ENCODE peak calls at places on chromosomes 16 and 17, in five cellular contexts. G, F, A, N and P are unnamed samples.

GRCh38 chr16:84833142-84833495 is 13.3 kb downstream of the CRISPLD2 start:
- DNase-seq in G (no peak), F (no peak), A (peak; percentile 88), N (no peak), P (no peak)

GRCh38 chr17:50439008-50439407 is 13.0 kb downstream of the ACSF2 start:
- DNase-seq in G (no peak), F (no peak), A (no peak), N (no peak), P (no peak)

GRCh38 chr16:83953796-83954576 is 946 bp downstream of the OSGIN1 start:
- DNase-seq in G (no peak), F (peak; percentile 18), A (peak; percentile 27), N (no peak), P (no peak)

GRCh38 chr17:70120420-70120819 is 45.4 kb downstream of the KCNJ16 start:
- DNase-seq in G (no peak), F (no peak), A (no peak), N (no peak), P (no peak)

GRCh38 chr17:42200702-42201101 is 6.4 kb upstream of the GHDC start:
- DNase-seq in G (no peak), F (peak; percentile 36), A (peak; percentile 89), N (no peak), P (no peak)

GRCh38 chr17:31629696-31630470 is 229.2 kb downstream of the COPRS start:
- DNase-seq in G (no peak), F (peak; percentile 75), A (peak; percentile 29), N (no peak), P (no peak)

GRCh38 chr17:19336938-19337711 is 25.4 kb downstream of the B9D1 start:
- DNase-seq in G (no peak), F (no peak), A (no peak), N (no peak), P (no peak)

GRCh38 chr16:88993006-88993787 is 16.2 kb upstream of the CBFA2T3 start:
- DNase-seq in G (no peak), F (no peak), A (peak; percentile 4), N (no peak), P (no peak)

GRCh38 chr16:27401768-27402568 is at the start of gene IL21R:
- DNase-seq in G (peak; percentile 82), F (peak; percentile 68), A (peak; percentile 69), N (peak; percentile 76), P (no peak)

GRCh38 chr16:57318240-57318970 is 33.9 kb upstream of the PLLP start:
- DNase-seq in G (no peak), F (no peak), A (no peak), N (no peak), P (no peak)

GRCh38 chr16:67311607-67312449 is 14.7 kb downstream of the KCTD19 start:
- DNase-seq in G (no peak), F (peak; percentile 100), A (peak; percentile 97), N (no peak), P (no peak)

GRCh38 chr17:44007346-44008204 is 3.2 kb downstream of the NAGS start:
- DNase-seq in G (no peak), F (no peak), A (peak; percentile 38), N (no peak), P (no peak)

GRCh38 chr16:89561195-89562026 is 929 bp downstream of the RPL13 start:
- DNase-seq in G (no peak), F (no peak), A (no peak), N (no peak), P (no peak)

GRCh38 chr17:82449136-82449882 is 1.2 kb downstream of the CYBC1 start:
- DNase-seq in G (no peak), F (no peak), A (no peak), N (peak; percentile 37), P (peak; percentile 36)

GRCh38 chr16:57871457-57871856 is 69.2 kb upstream of the KIFC3 start:
- DNase-seq in G (no peak), F (peak; percentile 78), A (peak; percentile 36), N (no peak), P (no peak)

GRCh38 chr17:61139219-61139618 is 260.4 kb upstream of the TBX2 start:
- DNase-seq in G (no peak), F (peak; percentile 79), A (peak; percentile 83), N (peak; percentile 33), P (no peak)

GRCh38 chr16:31461201-31461920 is 2.1 kb downstream of the ARMC5 start:
- DNase-seq in G (no peak), F (no peak), A (no peak), N (no peak), P (no peak)

GRCh38 chr16:275786-276232 is at the start of gene RGS11:
- DNase-seq in G (no peak), F (no peak), A (no peak), N (no peak), P (no peak)

GRCh38 chr16:12455287-12455798 is 348.3 kb downstream of the CPPED1 start:
- DNase-seq in G (peak; percentile 78), F (no peak), A (peak; percentile 67), N (peak; percentile 7), P (peak; percentile 76)

GRCh38 chr16:49599281-49599680 is 225.7 kb downstream of the C16orf78 start:
- DNase-seq in G (no peak), F (no peak), A (no peak), N (no peak), P (no peak)

GRCh38 chr17:7477392-7478275 is 1.8 kb downstream of the ZBTB4 start:
- DNase-seq in G (peak; percentile 77), F (peak; percentile 85), A (peak; percentile 70), N (no peak), P (no peak)

GRCh38 chr16:88904676-88905365 is 38.4 kb upstream of the PABPN1L start:
- DNase-seq in G (no peak), F (no peak), A (no peak), N (no peak), P (no peak)

GRCh38 chr17:48626470-48627241 is 498 bp upstream of the HOXB9 start:
- DNase-seq in G (no peak), F (no peak), A (peak; percentile 29), N (no peak), P (no peak)

GRCh38 chr16:22369221-22369811 is 5.1 kb downstream of the CDR2 start:
- DNase-seq in G (no peak), F (no peak), A (peak; percentile 78), N (no peak), P (no peak)

GRCh38 chr17:39606434-39607056 is 1.2 kb downstream of the NEUROD2 start:
- DNase-seq in G (no peak), F (no peak), A (no peak), N (no peak), P (no peak)

GRCh38 chr17:11899494-11899893 is 97.8 kb downstream of the ZNF18 start:
- DNase-seq in G (no peak), F (no peak), A (peak; percentile 2), N (no peak), P (no peak)
- TF ChIP-seq CTCF in G (no peak), F (no peak), A (no peak), N (no peak), P (no peak)

GRCh38 chr17:15957206-15957605 is 12.3 kb downstream of the ADORA2B start:
- DNase-seq in G (no peak), F (no peak), A (no peak), N (no peak), P (no peak)

GRCh38 chr17:15954222-15954621 is 9.3 kb downstream of the ADORA2B start:
- DNase-seq in G (no peak), F (peak; percentile 86), A (peak; percentile 83), N (no peak), P (no peak)

GRCh38 chr17:15955793-15956541 is 11.0 kb downstream of the ADORA2B start:
- DNase-seq in G (no peak), F (no peak), A (peak; percentile 52), N (no peak), P (no peak)

GRCh38 chr17:15957608-15958307 is 12.8 kb downstream of the ADORA2B start:
- DNase-seq in G (no peak), F (no peak), A (no peak), N (no peak), P (no peak)

DNA sequence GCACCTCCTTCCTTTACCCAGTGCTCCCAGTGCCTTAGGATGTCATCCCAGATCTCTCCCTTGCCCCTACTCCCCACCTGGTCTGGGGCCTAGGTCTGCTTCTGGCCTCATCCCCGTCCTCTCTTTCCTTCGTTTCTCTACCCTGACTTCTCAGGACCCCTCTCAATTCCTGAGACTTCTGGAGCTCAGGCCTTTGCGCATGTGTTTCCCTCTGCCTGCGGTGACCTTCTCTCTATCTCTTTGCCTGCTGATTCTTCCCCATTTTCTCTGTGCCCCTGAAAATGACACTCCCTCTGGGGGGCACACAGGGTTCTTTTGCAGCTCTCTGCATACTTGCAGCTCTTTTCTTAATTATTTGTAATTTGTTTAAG is 13.5 kb downstream of the ADORA2B start:
- DNase-seq in G (no peak), F (no peak), A (no peak), N (no peak), P (no peak)
- TF ChIP-seq CTCF in G (no peak), F (no peak), A (no peak), N (no peak), P (no peak)

DNA sequence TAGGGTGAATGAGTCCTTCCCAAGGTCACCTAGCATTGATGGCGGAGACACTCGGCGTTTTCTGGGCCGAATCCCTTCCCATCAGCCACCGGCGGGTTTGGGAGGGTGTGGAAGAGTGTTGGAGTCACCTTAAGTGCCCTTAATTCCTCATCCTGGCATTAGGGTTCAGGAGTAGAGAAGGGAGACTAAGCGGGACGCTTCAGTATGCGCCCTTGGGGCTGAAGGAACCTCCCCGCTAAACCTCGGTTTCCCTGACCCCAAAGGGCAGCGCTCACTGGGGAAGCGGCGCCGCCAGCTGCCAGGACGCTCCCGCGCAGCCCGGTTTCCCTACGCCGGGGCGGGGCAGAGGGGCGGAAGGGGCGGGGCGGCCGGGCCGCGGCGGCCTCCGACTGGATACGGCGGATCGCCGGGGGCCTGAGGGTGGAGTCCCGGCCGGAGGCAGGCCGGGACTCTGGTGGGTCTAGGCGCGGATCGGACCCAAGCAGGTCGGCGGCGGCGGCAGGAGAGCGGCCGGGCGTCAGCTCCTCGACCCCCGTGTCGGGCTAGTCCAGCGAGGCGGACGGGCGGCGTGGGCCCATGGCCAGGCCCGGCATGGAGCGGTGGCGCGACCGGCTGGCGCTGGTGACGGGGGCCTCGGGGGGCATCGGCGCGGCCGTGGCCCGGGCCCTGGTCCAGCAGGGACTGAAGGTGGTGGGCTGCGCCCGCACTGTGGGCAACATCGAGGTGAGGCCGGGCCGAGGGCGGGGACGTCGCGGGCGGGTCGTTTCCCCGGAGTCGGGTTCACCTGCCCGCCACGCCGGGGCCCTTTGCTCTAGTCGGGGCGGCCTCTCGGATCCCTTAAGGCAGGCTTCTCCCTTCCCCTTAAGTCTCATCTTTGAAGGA is at the start of gene DHRS11:
- DNase-seq in G (peak; percentile 89), F (peak; percentile 34), A (peak; percentile 80), N (peak; percentile 55), P (peak; percentile 85)
- TF ChIP-seq CTCF in G (no peak), F (no peak), A (no peak), N (no peak), P (no peak)

DNA sequence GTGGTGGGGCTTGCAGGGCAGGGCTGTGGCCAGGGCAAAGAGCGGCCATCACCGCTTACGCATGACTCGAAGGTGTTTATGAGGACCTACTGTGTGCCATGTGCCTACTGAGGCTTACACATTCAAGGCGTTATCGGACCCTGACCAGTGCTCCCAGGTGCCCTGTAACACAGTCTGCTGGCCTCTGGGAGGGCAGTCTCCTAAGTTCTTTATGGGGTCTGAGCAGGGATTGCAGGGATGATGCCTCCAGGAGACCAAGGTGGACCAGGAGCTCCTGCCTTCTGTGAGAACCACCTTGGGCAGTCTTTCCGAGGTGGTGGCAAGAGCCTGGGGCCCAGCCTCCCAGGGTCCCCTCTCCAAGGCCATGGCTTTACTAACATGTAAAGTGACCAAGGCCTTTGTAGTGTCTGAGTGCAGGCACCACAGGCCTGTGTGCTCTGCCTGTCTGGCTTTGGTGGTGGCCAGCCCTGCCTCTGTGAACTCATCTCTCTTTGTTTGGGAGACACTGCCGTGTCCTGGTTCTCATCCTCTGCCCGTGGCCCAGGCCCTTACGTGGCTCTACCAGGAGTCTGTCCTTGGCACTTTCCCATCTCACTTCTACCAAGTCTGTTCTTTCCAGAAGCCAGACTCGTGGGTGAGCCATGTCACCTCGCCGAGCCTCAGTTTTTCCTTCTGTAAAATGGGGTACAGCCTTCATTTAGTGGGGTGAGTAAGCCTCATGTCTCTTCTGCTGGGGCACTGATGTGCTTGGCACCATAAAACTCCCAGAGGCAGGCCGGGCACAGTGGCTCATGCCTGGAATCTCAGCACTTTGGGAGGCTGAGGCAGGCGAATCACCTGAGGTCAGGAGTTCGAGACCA is 3.4 kb upstream of the SYNGR2 start:
- DNase-seq in G (no peak), F (no peak), A (no peak), N (no peak), P (no peak)
- TF ChIP-seq CTCF in G (no peak), F (no peak), A (no peak), N (no peak), P (no peak)